ENCODE peak calls at places on chromosomes 4 and X, in nine cellular contexts. One of them, this sample, is unnamed.
A peak's percentile ranks its signal among the peaks of the same experiment; 100 is the strongest.

GRCh38 chr4:168731006-168731636 is 234.3 kb downstream of the PALLD start:
- DNase-seq in lower lobe of right lung: no peak
- DNase-seq in right cardiac atrium: no peak
- DNase-seq in transverse colon: no peak
- DNase-seq in heart right ventricle: no peak
- DNase-seq in fibroblast of lung: peak; percentile 69
- DNase-seq in pancreas: no peak
- DNase-seq in CD4-positive, CD25-positive, alpha-beta regulatory T cell: no peak
- DNase-seq in A549: no peak
- DNase-seq in this sample: no peak

GRCh38 chr4:2902126-2902525 is 58.5 kb downstream of the ADD1 start:
- DNase-seq in lower lobe of right lung: no peak
- DNase-seq in right cardiac atrium: no peak
- DNase-seq in transverse colon: no peak
- DNase-seq in heart right ventricle: no peak
- DNase-seq in fibroblast of lung: no peak
- DNase-seq in pancreas: no peak
- DNase-seq in CD4-positive, CD25-positive, alpha-beta regulatory T cell: no peak
- DNase-seq in A549: no peak
- DNase-seq in this sample: no peak

GRCh38 chrX:17738002-17738713 is 865 bp downstream of the SCML1 start:
- DNase-seq in lower lobe of right lung: peak; percentile 56
- DNase-seq in right cardiac atrium: peak; percentile 32
- DNase-seq in transverse colon: peak; percentile 50
- DNase-seq in heart right ventricle: peak; percentile 17
- DNase-seq in fibroblast of lung: peak; percentile 52
- DNase-seq in pancreas: peak; percentile 52
- DNase-seq in CD4-positive, CD25-positive, alpha-beta regulatory T cell: peak; percentile 35
- DNase-seq in A549: peak; percentile 37
- DNase-seq in this sample: peak; percentile 84

GRCh38 chr4:182593864-182594263 is 323.3 kb downstream of the DCTD start:
- DNase-seq in lower lobe of right lung: no peak
- DNase-seq in right cardiac atrium: no peak
- DNase-seq in transverse colon: no peak
- DNase-seq in heart right ventricle: no peak
- DNase-seq in fibroblast of lung: peak; percentile 61
- DNase-seq in pancreas: no peak
- DNase-seq in CD4-positive, CD25-positive, alpha-beta regulatory T cell: no peak
- DNase-seq in A549: no peak
- DNase-seq in this sample: no peak

GRCh38 chr4:76342803-76343202 is 36.3 kb downstream of the STBD1 start:
- DNase-seq in lower lobe of right lung: no peak
- DNase-seq in right cardiac atrium: no peak
- DNase-seq in transverse colon: no peak
- DNase-seq in heart right ventricle: no peak
- DNase-seq in fibroblast of lung: no peak
- DNase-seq in pancreas: no peak
- DNase-seq in CD4-positive, CD25-positive, alpha-beta regulatory T cell: no peak
- DNase-seq in A549: no peak
- DNase-seq in this sample: no peak

GRCh38 chrX:108070891-108071290 is 20.5 kb downstream of the PSMD10 start:
- DNase-seq in lower lobe of right lung: no peak
- DNase-seq in right cardiac atrium: no peak
- DNase-seq in transverse colon: no peak
- DNase-seq in heart right ventricle: no peak
- DNase-seq in fibroblast of lung: peak; percentile 79
- DNase-seq in pancreas: no peak
- DNase-seq in CD4-positive, CD25-positive, alpha-beta regulatory T cell: no peak
- DNase-seq in A549: peak; percentile 10
- DNase-seq in this sample: no peak

GRCh38 chrX:26160301-26160700 is at the start of gene MAGEB6B:
- DNase-seq in lower lobe of right lung: no peak
- DNase-seq in right cardiac atrium: no peak
- DNase-seq in transverse colon: no peak
- DNase-seq in heart right ventricle: no peak
- DNase-seq in fibroblast of lung: no peak
- DNase-seq in pancreas: no peak
- DNase-seq in CD4-positive, CD25-positive, alpha-beta regulatory T cell: no peak
- DNase-seq in A549: no peak
- DNase-seq in this sample: no peak

GRCh38 chr4:141133146-141134006 is at the start of gene RNF150:
- DNase-seq in lower lobe of right lung: peak; percentile 68
- DNase-seq in right cardiac atrium: peak; percentile 64
- DNase-seq in transverse colon: peak; percentile 58
- DNase-seq in heart right ventricle: peak; percentile 71
- DNase-seq in fibroblast of lung: peak; percentile 92
- DNase-seq in pancreas: peak; percentile 83
- DNase-seq in CD4-positive, CD25-positive, alpha-beta regulatory T cell: no peak
- DNase-seq in A549: peak; percentile 82
- DNase-seq in this sample: no peak

GRCh38 chrX:1468250-1468772 is 15.6 kb upstream of the ASMTL start:
- DNase-seq in lower lobe of right lung: no peak
- DNase-seq in right cardiac atrium: no peak
- DNase-seq in transverse colon: peak; percentile 71
- DNase-seq in heart right ventricle: no peak
- DNase-seq in fibroblast of lung: peak; percentile 59
- DNase-seq in pancreas: no peak
- DNase-seq in CD4-positive, CD25-positive, alpha-beta regulatory T cell: peak; percentile 60
- DNase-seq in A549: peak; percentile 52
- DNase-seq in this sample: peak; percentile 89

GRCh38 chr4:6095023-6095817 is 77.0 kb upstream of the C4orf50 start:
- DNase-seq in lower lobe of right lung: no peak
- DNase-seq in right cardiac atrium: no peak
- DNase-seq in transverse colon: no peak
- DNase-seq in heart right ventricle: no peak
- DNase-seq in fibroblast of lung: peak; percentile 6
- DNase-seq in pancreas: no peak
- DNase-seq in CD4-positive, CD25-positive, alpha-beta regulatory T cell: no peak
- DNase-seq in A549: peak; percentile 56
- DNase-seq in this sample: no peak

GRCh38 chr4:7761720-7762119 is 177.9 kb downstream of the AFAP1 start:
- DNase-seq in lower lobe of right lung: peak; percentile 83
- DNase-seq in right cardiac atrium: peak; percentile 86
- DNase-seq in transverse colon: peak; percentile 73
- DNase-seq in heart right ventricle: peak; percentile 82
- DNase-seq in fibroblast of lung: peak; percentile 50
- DNase-seq in pancreas: no peak
- DNase-seq in CD4-positive, CD25-positive, alpha-beta regulatory T cell: no peak
- DNase-seq in A549: peak; percentile 57
- DNase-seq in this sample: peak; percentile 56

GRCh38 chrX:77628294-77629025 is 157.6 kb downstream of the ATRX start:
- DNase-seq in lower lobe of right lung: no peak
- DNase-seq in right cardiac atrium: no peak
- DNase-seq in transverse colon: no peak
- DNase-seq in heart right ventricle: no peak
- DNase-seq in fibroblast of lung: no peak
- DNase-seq in pancreas: no peak
- DNase-seq in CD4-positive, CD25-positive, alpha-beta regulatory T cell: no peak
- DNase-seq in A549: no peak
- DNase-seq in this sample: no peak

DNA sequence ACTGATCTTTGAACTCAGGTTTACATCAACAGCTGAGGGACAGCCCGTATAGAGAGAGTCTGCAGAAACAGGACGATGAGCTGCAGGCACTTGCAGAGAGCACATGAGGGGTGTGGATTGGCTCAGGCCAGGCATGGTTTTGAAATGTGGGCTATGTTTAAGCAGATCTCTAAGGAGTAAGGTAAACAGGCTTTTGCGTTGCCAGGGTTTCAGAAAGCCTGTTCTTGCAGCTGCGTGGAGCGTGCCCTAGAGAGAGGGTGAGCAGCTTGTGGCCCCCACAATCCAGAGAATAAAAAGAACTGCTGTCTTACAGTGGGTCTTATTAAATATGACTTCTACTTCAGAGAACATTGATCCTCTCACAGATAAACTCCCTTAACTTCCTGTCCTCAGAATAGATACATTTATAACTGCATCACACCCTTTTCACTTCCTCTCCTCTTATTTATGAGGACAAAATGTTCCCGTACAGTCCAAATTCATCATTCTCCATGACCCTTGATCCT is 64.1 kb downstream of the TMA16 start:
- DNase-seq in lower lobe of right lung: peak; percentile 54
- DNase-seq in right cardiac atrium: no peak
- DNase-seq in transverse colon: peak; percentile 21
- DNase-seq in heart right ventricle: no peak
- DNase-seq in fibroblast of lung: no peak
- DNase-seq in pancreas: no peak
- DNase-seq in CD4-positive, CD25-positive, alpha-beta regulatory T cell: no peak
- DNase-seq in A549: no peak
- DNase-seq in this sample: peak; percentile 36
- H3K4me1 ChIP-seq in lower lobe of right lung: peaks cover 29% of the 10 kb centered on the region
- H3K4me1 ChIP-seq in right cardiac atrium: peaks cover 2% of the 10 kb centered on the region
- H3K4me1 ChIP-seq in transverse colon: no peaks in the 10 kb centered on the region
- H3K4me1 ChIP-seq in heart right ventricle: peaks cover 10% of the 10 kb centered on the region
- H3K4me1 ChIP-seq in fibroblast of lung: no peaks in the 10 kb centered on the region
- H3K4me1 ChIP-seq in pancreas: no peaks in the 10 kb centered on the region
- H3K4me1 ChIP-seq in CD4-positive, CD25-positive, alpha-beta regulatory T cell: peaks cover 22% of the 10 kb centered on the region
- H3K4me1 ChIP-seq in A549: no peaks in the 10 kb centered on the region
- H3K4me1 ChIP-seq in this sample: peaks cover 21% of the 10 kb centered on the region

GRCh38 chrX:68830486-68831404 is 1.9 kb downstream of the EFNB1 start:
- DNase-seq in lower lobe of right lung: no peak
- DNase-seq in right cardiac atrium: no peak
- DNase-seq in transverse colon: no peak
- DNase-seq in heart right ventricle: no peak
- DNase-seq in fibroblast of lung: no peak
- DNase-seq in pancreas: no peak
- DNase-seq in CD4-positive, CD25-positive, alpha-beta regulatory T cell: no peak
- DNase-seq in A549: no peak
- DNase-seq in this sample: no peak
- H3K4me3 ChIP-seq in lower lobe of right lung: peak overlapping the region; percentile 75
- H3K4me3 ChIP-seq in right cardiac atrium: peak overlapping the region; percentile 92
- H3K4me3 ChIP-seq in transverse colon: peak overlapping the region; percentile 81
- H3K4me3 ChIP-seq in heart right ventricle: peak overlapping the region; percentile 61
- H3K4me3 ChIP-seq in fibroblast of lung: peak overlapping the region; percentile 52
- H3K4me3 ChIP-seq in pancreas: no peak overlapping the region
- H3K4me3 ChIP-seq in CD4-positive, CD25-positive, alpha-beta regulatory T cell: peak overlapping the region; percentile 19
- H3K4me3 ChIP-seq in A549: peak overlapping the region; percentile 86
- H3K4me3 ChIP-seq in this sample: no peak overlapping the region

GRCh38 chr4:83819582-83819981 is 283.7 kb downstream of the GPAT3 start:
- DNase-seq in lower lobe of right lung: no peak
- DNase-seq in right cardiac atrium: no peak
- DNase-seq in transverse colon: no peak
- DNase-seq in heart right ventricle: no peak
- DNase-seq in fibroblast of lung: no peak
- DNase-seq in pancreas: no peak
- DNase-seq in CD4-positive, CD25-positive, alpha-beta regulatory T cell: no peak
- DNase-seq in A549: no peak
- DNase-seq in this sample: no peak

DNA sequence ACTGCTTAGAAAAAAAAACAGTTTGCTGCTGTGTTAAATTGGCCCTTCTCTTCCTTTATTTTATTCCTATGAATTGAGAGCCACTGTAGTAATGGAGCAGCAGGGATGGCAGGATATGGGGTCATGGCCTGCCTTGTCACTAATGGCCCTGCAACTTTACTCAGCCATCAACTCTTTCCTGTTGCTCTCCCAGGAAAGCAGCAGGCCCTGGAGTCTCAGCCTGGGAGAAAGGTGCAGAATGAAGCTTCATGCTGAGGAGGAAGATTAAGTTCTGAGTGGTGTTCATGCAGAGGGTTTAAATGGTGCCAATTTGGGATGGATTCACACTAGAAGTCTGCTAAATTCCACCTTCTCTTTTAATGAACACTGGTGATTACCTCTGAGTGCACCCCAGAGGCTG is 285.6 kb downstream of the GPAT3 start:
- DNase-seq in lower lobe of right lung: no peak
- DNase-seq in right cardiac atrium: no peak
- DNase-seq in transverse colon: no peak
- DNase-seq in heart right ventricle: no peak
- DNase-seq in fibroblast of lung: no peak
- DNase-seq in pancreas: no peak
- DNase-seq in CD4-positive, CD25-positive, alpha-beta regulatory T cell: no peak
- DNase-seq in A549: no peak
- DNase-seq in this sample: no peak
- H3K4me1 ChIP-seq in lower lobe of right lung: no peaks in the 10 kb centered on the region
- H3K4me1 ChIP-seq in right cardiac atrium: no peaks in the 10 kb centered on the region
- H3K4me1 ChIP-seq in transverse colon: no peaks in the 10 kb centered on the region
- H3K4me1 ChIP-seq in heart right ventricle: no peaks in the 10 kb centered on the region
- H3K4me1 ChIP-seq in fibroblast of lung: no peaks in the 10 kb centered on the region
- H3K4me1 ChIP-seq in pancreas: no peaks in the 10 kb centered on the region
- H3K4me1 ChIP-seq in CD4-positive, CD25-positive, alpha-beta regulatory T cell: no peaks in the 10 kb centered on the region
- H3K4me1 ChIP-seq in A549: no peaks in the 10 kb centered on the region
- H3K4me1 ChIP-seq in this sample: no peaks in the 10 kb centered on the region

DNA sequence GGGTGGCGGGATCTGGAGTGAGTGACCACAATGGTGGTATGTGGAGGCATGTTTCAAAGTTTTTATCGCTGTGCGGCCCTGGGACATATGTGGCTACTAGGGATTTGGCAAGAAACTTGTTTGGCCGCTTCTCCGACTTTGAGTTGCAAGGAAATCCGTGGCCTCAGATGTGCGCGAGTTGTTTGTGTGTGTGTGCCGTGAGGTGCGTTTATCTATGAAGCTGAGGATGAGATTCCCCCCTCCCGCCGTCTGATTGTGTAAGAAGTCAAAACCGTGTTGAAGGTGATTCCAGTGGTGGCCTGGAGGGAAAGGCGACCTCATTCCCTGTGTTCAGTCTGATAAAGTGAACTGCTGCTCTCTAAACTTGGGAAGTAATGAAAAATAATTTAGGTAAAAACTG is 1.5 kb downstream of the JADE3 start:
- DNase-seq in lower lobe of right lung: peak; percentile 39
- DNase-seq in right cardiac atrium: peak; percentile 16
- DNase-seq in transverse colon: peak; percentile 10
- DNase-seq in heart right ventricle: no peak
- DNase-seq in fibroblast of lung: peak; percentile 27
- DNase-seq in pancreas: no peak
- DNase-seq in CD4-positive, CD25-positive, alpha-beta regulatory T cell: no peak
- DNase-seq in A549: peak; percentile 11
- DNase-seq in this sample: no peak
- H3K4me3 ChIP-seq in lower lobe of right lung: peak overlapping the region; percentile 67
- H3K4me3 ChIP-seq in right cardiac atrium: peak overlapping the region; percentile 66
- H3K4me3 ChIP-seq in transverse colon: peak overlapping the region; percentile 68
- H3K4me3 ChIP-seq in heart right ventricle: peak overlapping the region; percentile 54
- H3K4me3 ChIP-seq in fibroblast of lung: peak overlapping the region; percentile 59
- H3K4me3 ChIP-seq in pancreas: no peak overlapping the region
- H3K4me3 ChIP-seq in CD4-positive, CD25-positive, alpha-beta regulatory T cell: peak overlapping the region; percentile 13
- H3K4me3 ChIP-seq in A549: peak overlapping the region; percentile 96
- H3K4me3 ChIP-seq in this sample: peak overlapping the region; percentile 40

GRCh38 chr4:83217721-83218522 is 66.7 kb downstream of the COQ2 start:
- DNase-seq in lower lobe of right lung: no peak
- DNase-seq in right cardiac atrium: no peak
- DNase-seq in transverse colon: peak; percentile 47
- DNase-seq in heart right ventricle: no peak
- DNase-seq in fibroblast of lung: no peak
- DNase-seq in pancreas: no peak
- DNase-seq in CD4-positive, CD25-positive, alpha-beta regulatory T cell: peak; percentile 27
- DNase-seq in A549: no peak
- DNase-seq in this sample: peak; percentile 37
- H3K4me1 ChIP-seq in lower lobe of right lung: peaks cover 36% of the 10 kb centered on the region
- H3K4me1 ChIP-seq in right cardiac atrium: no peaks in the 10 kb centered on the region
- H3K4me1 ChIP-seq in transverse colon: peaks cover 3% of the 10 kb centered on the region
- H3K4me1 ChIP-seq in heart right ventricle: no peaks in the 10 kb centered on the region
- H3K4me1 ChIP-seq in fibroblast of lung: no peaks in the 10 kb centered on the region
- H3K4me1 ChIP-seq in pancreas: no peaks in the 10 kb centered on the region
- H3K4me1 ChIP-seq in CD4-positive, CD25-positive, alpha-beta regulatory T cell: peaks cover 57% of the 10 kb centered on the region
- H3K4me1 ChIP-seq in A549: no peaks in the 10 kb centered on the region
- H3K4me1 ChIP-seq in this sample: peaks cover 72% of the 10 kb centered on the region